ENCODE peak calls at places on chromosome 6, in four cellular contexts. W, H, P and U are unnamed samples.

GRCh38 chr6:76222189-76222588 is 149.7 kb upstream of the IMPG1 start:
- DNase-seq in W (no peak), H (no peak), P (no peak), U (no peak)

GRCh38 chr6:34616230-34616591 is 60.1 kb upstream of the SPDEF start:
- DNase-seq in W (no peak), H (no peak), P (no peak), U (no peak)

GRCh38 chr6:125986295-125986955 is at the start of gene TRMT11:
- DNase-seq in W (peak; percentile 75), H (peak; percentile 71), P (peak; percentile 84), U (peak; percentile 86)

GRCh38 chr6:149925253-149925973 is 2.5 kb upstream of the RAET1G start:
- DNase-seq in W (no peak), H (no peak), P (peak; percentile 9), U (no peak)

GRCh38 chr6:111952821-111953535 is 79.7 kb upstream of the FYN start:
- DNase-seq in W (no peak), H (no peak), P (no peak), U (no peak)

GRCh38 chr6:116073765-116074450 is 13.2 kb upstream of the FRK start:
- DNase-seq in W (no peak), H (peak; percentile 84), P (peak; percentile 67), U (no peak)

GRCh38 chr6:170371588-170371987 is 65.0 kb downstream of the FAM120B start:
- DNase-seq in W (no peak), H (no peak), P (no peak), U (no peak)

GRCh38 chr6:103079867-103080266 is 1686.4 kb downstream of the GRIK2 start:
- DNase-seq in W (no peak), H (no peak), P (no peak), U (no peak)

GRCh38 chr6:97294451-97294850 is 11.4 kb upstream of the MMS22L start:
- DNase-seq in W (no peak), H (no peak), P (peak; percentile 74), U (no peak)

GRCh38 chr6:119034827-119035458 is 43.5 kb downstream of the FAM184A start:
- DNase-seq in W (no peak), H (no peak), P (no peak), U (no peak)

GRCh38 chr6:46217671-46218131 is 46.9 kb upstream of the ENPP5 start:
- DNase-seq in W (peak; percentile 56), H (no peak), P (no peak), U (no peak)

GRCh38 chr6:41584205-41584604 is 38.0 kb downstream of the FOXP4 start:
- DNase-seq in W (no peak), H (no peak), P (no peak), U (no peak)

GRCh38 chr6:159760602-159761057 is 1.2 kb upstream of the ACAT2 start:
- DNase-seq in W (no peak), H (no peak), P (peak; percentile 87), U (no peak)

GRCh38 chr6:1810880-1811279 is 201.2 kb downstream of the FOXC1 start:
- DNase-seq in W (no peak), H (no peak), P (no peak), U (no peak)

GRCh38 chr6:158879180-158879579 is 60.0 kb upstream of the EZR start:
- DNase-seq in W (no peak), H (no peak), P (peak; percentile 92), U (no peak)

GRCh38 chr6:147603392-147604081 is 95.0 kb downstream of the SAMD5 start:
- DNase-seq in W (no peak), H (no peak), P (no peak), U (no peak)

GRCh38 chr6:112717856-112718255 is 370.7 kb downstream of the RFPL4B start:
- DNase-seq in W (no peak), H (no peak), P (peak; percentile 48), U (no peak)

GRCh38 chr6:39770476-39770875 is 21.7 kb upstream of the DAAM2 start:
- DNase-seq in W (no peak), H (no peak), P (no peak), U (no peak)

GRCh38 chr6:137846274-137846673 is 20.8 kb upstream of the TNFAIP3 start:
- DNase-seq in W (no peak), H (no peak), P (no peak), U (no peak)

GRCh38 chr6:168746013-168746412 is 305.0 kb downstream of the SMOC2 start:
- DNase-seq in W (no peak), H (no peak), P (no peak), U (no peak)

GRCh38 chr6:7439243-7439642 is 49.6 kb downstream of the RIOK1 start:
- DNase-seq in W (no peak), H (no peak), P (no peak), U (peak; percentile 39)

GRCh38 chr6:140537211-140537610 is 1162.8 kb upstream of the CITED2 start:
- DNase-seq in W (no peak), H (peak; percentile 45), P (peak; percentile 73), U (no peak)

GRCh38 chr6:165858571-165858970 is 195.5 kb upstream of the PDE10A start:
- DNase-seq in W (no peak), H (no peak), P (no peak), U (no peak)

GRCh38 chr6:32148722-32149576 is 2.8 kb downstream of the PRRT1 start:
- DNase-seq in W (peak; percentile 27), H (no peak), P (peak; percentile 25), U (peak; percentile 59)

GRCh38 chr6:42025066-42025789 is 25.1 kb upstream of the TAF8 start:
- DNase-seq in W (peak; percentile 82), H (no peak), P (no peak), U (no peak)

GRCh38 chr6:16769986-16770376 is 8.7 kb upstream of the ATXN1 start:
- DNase-seq in W (no peak), H (no peak), P (peak; percentile 95), U (no peak)

GRCh38 chr6:130872250-130873095 is 45.3 kb downstream of the SMLR1 start:
- DNase-seq in W (peak; percentile 67), H (peak; percentile 53), P (peak; percentile 25), U (peak; percentile 56)

GRCh38 chr6:219019-219570 is 73.2 kb upstream of the DUSP22 start:
- DNase-seq in W (no peak), H (no peak), P (no peak), U (no peak)

GRCh38 chr6:1516742-1517520 is 92.8 kb upstream of the FOXC1 start:
- DNase-seq in W (no peak), H (no peak), P (no peak), U (no peak)

GRCh38 chr6:38503032-38503784 is 136.5 kb downstream of the BTBD9 start:
- DNase-seq in W (no peak), H (no peak), P (no peak), U (no peak)

GRCh38 chr6:142716097-142716496 is 228.9 kb downstream of the HIVEP2 start:
- DNase-seq in W (no peak), H (no peak), P (no peak), U (no peak)

GRCh38 chr6:36677059-36677749 is 1.3 kb upstream of the CDKN1A start:
- DNase-seq in W (no peak), H (no peak), P (peak; percentile 39), U (no peak)

GRCh38 chr6:159301277-159301676 is 132.1 kb downstream of the FNDC1 start:
- DNase-seq in W (no peak), H (no peak), P (no peak), U (no peak)

GRCh38 chr6:119126826-119127225 is 48.4 kb upstream of the FAM184A start:
- DNase-seq in W (no peak), H (no peak), P (no peak), U (no peak)

GRCh38 chr6:37592085-37592698 is 92.5 kb upstream of the CCDC167 start:
- DNase-seq in W (no peak), H (no peak), P (peak; percentile 20), U (no peak)

GRCh38 chr6:16741112-16742016 is 19.9 kb downstream of the ATXN1 start:
- DNase-seq in W (no peak), H (no peak), P (peak; percentile 99), U (no peak)

GRCh38 chr6:38378801-38379200 is 260.9 kb downstream of the BTBD9 start:
- DNase-seq in W (no peak), H (no peak), P (peak; percentile 58), U (no peak)

GRCh38 chr6:46407246-46407645 is 84.0 kb downstream of the RCAN2 start:
- DNase-seq in W (no peak), H (no peak), P (no peak), U (no peak)

DNA sequence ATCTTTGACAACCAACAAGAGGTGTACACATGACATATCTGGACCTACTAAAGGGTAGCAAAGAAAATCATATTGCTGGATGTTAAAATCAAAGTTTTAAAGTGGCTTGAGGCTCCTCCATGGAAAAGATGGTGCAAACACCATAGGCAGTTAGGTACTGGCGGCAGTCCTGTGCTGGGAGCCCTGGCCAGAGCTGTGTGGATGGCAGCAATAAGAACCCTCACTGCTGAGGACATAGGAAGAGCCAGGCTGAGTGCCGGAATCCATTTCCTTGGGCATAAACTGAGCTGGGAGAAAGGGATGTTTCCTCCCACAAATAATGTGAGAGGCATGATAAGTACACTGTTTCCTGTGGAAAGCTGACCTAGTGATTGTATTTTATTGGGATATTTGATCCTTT is 89.9 kb downstream of the ARID1B start:
- DNase-seq in W (no peak), H (no peak), P (no peak), U (no peak)
- H3K4me1 ChIP-seq in W (no peaks in the 10 kb centered on the region), H (peaks cover 22% of the 10 kb centered on the region), P (no peaks in the 10 kb centered on the region), U (peaks cover 29% of the 10 kb centered on the region)

GRCh38 chr6:44226368-44227137 is 3.2 kb downstream of the SLC29A1 start:
- DNase-seq in W (no peak), H (no peak), P (no peak), U (no peak)
- H3K4me3 ChIP-seq in W (no peak overlapping the region), H (peak overlapping the region; percentile 83), P (no peak overlapping the region), U (no peak overlapping the region)

GRCh38 chr6:18260448-18261106 is 3.8 kb downstream of the DEK start:
- DNase-seq in W (no peak), H (no peak), P (peak; percentile 67), U (no peak)

GRCh38 chr6:18253635-18254034 is 10.7 kb downstream of the DEK start:
- DNase-seq in W (no peak), H (no peak), P (no peak), U (no peak)

GRCh38 chr6:18259675-18260447 is 4.5 kb downstream of the DEK start:
- DNase-seq in W (no peak), H (no peak), P (no peak), U (no peak)

DNA sequence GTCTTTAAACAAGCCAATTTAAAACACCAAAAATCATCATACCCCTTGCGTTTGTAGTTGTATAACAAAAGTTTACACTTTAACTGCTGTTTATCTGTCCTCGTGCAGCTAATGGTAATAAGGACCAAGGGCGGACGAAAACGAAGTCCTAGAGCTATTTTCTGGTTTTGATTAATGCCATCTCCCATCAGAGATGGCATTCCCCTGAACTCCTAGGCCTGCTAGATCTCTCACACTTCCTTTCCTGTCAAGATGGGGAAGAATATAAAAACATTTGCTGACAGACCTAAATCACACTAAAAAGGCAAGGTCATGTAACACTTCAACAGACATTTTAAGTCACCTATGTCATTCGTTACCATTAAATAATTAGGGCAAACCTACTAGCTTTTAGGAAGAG is 9.5 kb downstream of the DEK start:
- DNase-seq in W (no peak), H (no peak), P (no peak), U (no peak)
- H3K36me3 ChIP-seq in W (no peaks in the 10 kb centered on the region), H (peaks cover 47% of the 10 kb centered on the region), P (peaks cover 8% of the 10 kb centered on the region), U (peaks cover 66% of the 10 kb centered on the region)

GRCh38 chr6:56661298-56661697 is 18.6 kb upstream of the DST start:
- DNase-seq in W (no peak), H (no peak), P (no peak), U (no peak)
- H3K4me1 ChIP-seq in W (no peaks in the 10 kb centered on the region), H (peaks cover 7% of the 10 kb centered on the region), P (peaks cover 2% of the 10 kb centered on the region), U (no peaks in the 10 kb centered on the region)